ENCODE peak calls at places on chromosomes 5 and 9, in five cellular contexts. Y, K, A, B and V are unnamed samples.

GRCh38 chr9:77423841-77424240 is 224.3 kb downstream of the GNA14 start:
- DNase-seq in Y (no peak), K (no peak), A (no peak), B (no peak), V (no peak)

GRCh38 chr9:102841376-102841775 is 153.8 kb upstream of the CYLC2 start:
- DNase-seq in Y (no peak), K (no peak), A (no peak), B (peak), V (no peak)

GRCh38 chr9:3578786-3579185 is 53.0 kb upstream of the RFX3 start:
- DNase-seq in Y (peak), K (peak), A (no peak), B (no peak), V (no peak)

GRCh38 chr9:25703826-25704357 is 25.6 kb upstream of the TUSC1 start:
- DNase-seq in Y (peak), K (no peak), A (no peak), B (no peak), V (no peak)

GRCh38 chr5:27911216-27911615 is 872.8 kb upstream of the CDH9 start:
- DNase-seq in Y (peak), K (no peak), A (no peak), B (no peak), V (no peak)

GRCh38 chr9:94005272-94005901 is 50.2 kb upstream of the BARX1 start:
- DNase-seq in Y (peak), K (peak), A (no peak), B (no peak), V (no peak)

GRCh38 chr9:98370976-98371315 is 115.5 kb upstream of the TBC1D2 start:
- DNase-seq in Y (no peak), K (no peak), A (no peak), B (no peak), V (no peak)

GRCh38 chr5:32068561-32068960 is 105.6 kb downstream of the GOLPH3 start:
- DNase-seq in Y (no peak), K (no peak), A (no peak), B (no peak), V (no peak)

GRCh38 chr5:110757118-110757729 is 18.4 kb downstream of the SLC25A46 start:
- DNase-seq in Y (peak), K (peak), A (peak), B (peak), V (peak)

GRCh38 chr5:93285461-93285860 is 295.6 kb downstream of the NR2F1-AS1 start:
- DNase-seq in Y (no peak), K (no peak), A (no peak), B (no peak), V (no peak)

GRCh38 chr9:134205636-134206316 is 41.4 kb upstream of the RNU6ATAC start:
- DNase-seq in Y (no peak), K (peak), A (no peak), B (no peak), V (peak)

GRCh38 chr5:51983161-51983560 is 599.9 kb downstream of the ISL1 start:
- DNase-seq in Y (no peak), K (no peak), A (no peak), B (no peak), V (no peak)

GRCh38 chr9:7668541-7668940 is 131.0 kb downstream of the DMAC1 start:
- DNase-seq in Y (no peak), K (no peak), A (no peak), B (no peak), V (no peak)

GRCh38 chr9:107246259-107247254 is 36.5 kb upstream of the RAD23B start:
- DNase-seq in Y (no peak), K (no peak), A (peak), B (peak), V (peak)

GRCh38 chr5:1546556-1546955 is 22.8 kb upstream of the LPCAT1 start:
- DNase-seq in Y (no peak), K (no peak), A (no peak), B (no peak), V (no peak)

GRCh38 chr9:37974506-37975173 is 70.7 kb upstream of the SLC25A51 start:
- DNase-seq in Y (no peak), K (peak), A (no peak), B (no peak), V (no peak)

GRCh38 chr9:111957856-111958631 is 61.4 kb downstream of the UGCG start:
- DNase-seq in Y (peak), K (peak), A (no peak), B (peak), V (peak)

GRCh38 chr5:32836176-32836575 is 125.1 kb downstream of the NPR3 start:
- DNase-seq in Y (no peak), K (no peak), A (no peak), B (peak), V (no peak)

GRCh38 chr9:33024126-33024965 is 727 bp upstream of the DNAJA1 start:
- DNase-seq in Y (no peak), K (peak), A (peak), B (peak), V (peak)

GRCh38 chr5:160271396-160271795 is 41.0 kb downstream of the CCNJL start:
- DNase-seq in Y (no peak), K (no peak), A (peak), B (no peak), V (no peak)

GRCh38 chr9:129751841-129752801 is 721 bp downstream of the PTGES start:
- DNase-seq in Y (peak), K (no peak), A (no peak), B (no peak), V (no peak)

GRCh38 chr5:133702773-133703770 is 90.7 kb upstream of the FSTL4 start:
- DNase-seq in Y (no peak), K (no peak), A (no peak), B (no peak), V (no peak)

GRCh38 chr9:36911037-36911436 is 123.0 kb downstream of the PAX5 start:
- DNase-seq in Y (no peak), K (no peak), A (no peak), B (no peak), V (no peak)

GRCh38 chr9:134220311-134220710 is 55.9 kb upstream of the RNU6ATAC start:
- DNase-seq in Y (no peak), K (no peak), A (no peak), B (no peak), V (no peak)

GRCh38 chr5:64506567-64507321 is 929 bp downstream of the RGS7BP start:
- DNase-seq in Y (no peak), K (no peak), A (peak), B (no peak), V (no peak)

GRCh38 chr9:115442054-115442453 is 324.1 kb upstream of the TNC start:
- DNase-seq in Y (no peak), K (peak), A (no peak), B (no peak), V (no peak)

GRCh38 chr5:1172670-1173404 is 28.6 kb upstream of the SLC6A19 start:
- DNase-seq in Y (no peak), K (no peak), A (no peak), B (no peak), V (peak)

GRCh38 chr9:15080401-15080800 is 170.2 kb upstream of the FREM1 start:
- DNase-seq in Y (no peak), K (no peak), A (no peak), B (no peak), V (no peak)

GRCh38 chr5:178770621-178771020 is 40.2 kb upstream of the ZNF354A start:
- DNase-seq in Y (no peak), K (no peak), A (no peak), B (no peak), V (no peak)

DNA sequence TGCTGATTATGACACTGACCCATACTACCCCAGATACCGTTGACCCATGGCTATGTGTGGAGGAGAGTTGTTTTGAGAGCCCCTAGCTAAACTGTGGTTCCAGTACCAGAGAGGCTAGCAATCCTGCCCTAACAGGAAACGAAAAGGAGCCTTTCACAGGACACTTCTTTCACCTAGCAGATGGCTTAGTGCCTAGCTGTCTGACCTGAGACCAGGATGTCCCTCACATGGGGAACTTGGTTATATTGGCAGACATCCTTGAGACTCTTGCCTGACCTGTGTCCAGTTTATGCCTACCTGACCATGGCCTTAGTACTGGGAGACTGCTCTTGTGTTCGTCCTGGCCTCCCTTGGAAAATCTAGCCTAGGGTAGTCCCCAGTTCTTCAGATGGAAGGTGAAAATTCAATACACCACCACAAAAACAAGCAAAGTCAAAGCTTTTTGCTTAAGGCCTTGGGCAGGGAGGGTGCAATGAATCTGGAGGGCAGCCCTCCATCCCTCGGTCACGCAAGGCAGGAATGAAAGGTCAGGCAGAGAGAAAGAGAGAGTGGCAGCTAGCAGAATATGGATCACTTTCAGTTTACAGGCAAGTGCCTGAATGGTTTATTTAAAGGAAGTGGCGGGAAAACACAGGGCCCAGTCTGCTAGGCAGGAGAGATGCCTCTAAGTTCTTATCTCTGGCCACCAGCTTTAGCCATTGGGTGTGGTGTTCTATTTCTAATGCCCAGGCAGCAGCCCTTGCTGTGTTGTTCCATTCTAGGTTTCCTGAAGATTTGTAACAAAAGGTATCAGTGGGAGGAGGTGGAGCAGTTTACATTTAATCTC is 16.4 kb upstream of the ZNF474 start:
- DNase-seq in Y (no peak), K (no peak), A (no peak), B (no peak), V (no peak)
- H3K27ac ChIP-seq in Y (no peak), K (no peak), A (no peak), B (no peak), V (no peak)

DNA sequence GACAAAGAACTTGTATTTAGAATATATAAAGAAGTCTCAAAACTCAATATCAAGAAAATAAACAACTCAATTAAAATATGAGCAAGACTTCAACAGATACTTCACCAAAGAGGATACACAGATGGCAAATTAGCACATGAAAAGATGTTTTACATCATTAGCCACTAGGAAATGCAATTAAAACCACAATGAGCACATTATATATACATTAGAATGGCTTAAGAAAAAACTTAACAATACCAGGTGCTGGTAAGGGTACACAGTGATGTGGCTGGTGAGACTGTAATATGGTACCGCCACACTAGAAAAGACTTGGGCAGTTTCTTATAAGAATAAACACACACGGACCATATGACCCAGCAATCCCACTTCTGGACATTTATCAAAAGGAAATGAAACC is 27.7 kb downstream of the SEMA4D start:
- DNase-seq in Y (no peak), K (no peak), A (no peak), B (no peak), V (no peak)
- H3K4me2 ChIP-seq in Y (no peak), K (no peak), A (no peak), B (no peak), V (no peak)

GRCh38 chr9:16870606-16871357 is at the start of gene BNC2:
- DNase-seq in Y (no peak), K (peak), A (peak), B (peak), V (no peak)

GRCh38 chr9:16873131-16873787 is 2.8 kb upstream of the BNC2 start:
- DNase-seq in Y (no peak), K (peak), A (no peak), B (peak), V (no peak)

GRCh38 chr9:16869140-16869903 is 1.1 kb downstream of the BNC2 start:
- DNase-seq in Y (no peak), K (peak), A (peak), B (no peak), V (no peak)

GRCh38 chr9:16869961-16870605 is 387 bp downstream of the BNC2 start:
- DNase-seq in Y (no peak), K (peak), A (peak), B (peak), V (no peak)

GRCh38 chr9:16871358-16872151 is 1.1 kb upstream of the BNC2 start:
- DNase-seq in Y (peak), K (peak), A (peak), B (peak), V (no peak)
- H3K4me3 ChIP-seq in Y (peak), K (peak), A (peak), B (peak), V (no peak)

GRCh38 chr5:15929616-15930303 is 249.8 kb downstream of the MARCHF11 start:
- DNase-seq in Y (no peak), K (peak), A (no peak), B (no peak), V (no peak)
- H3K27ac ChIP-seq in Y (no peak), K (no peak), A (no peak), B (no peak), V (no peak)

GRCh38 chr5:142314606-142315005 is 10.2 kb downstream of the SPRY4 start:
- DNase-seq in Y (no peak), K (no peak), A (no peak), B (no peak), V (no peak)

GRCh38 chr5:142315231-142315900 is 9.5 kb downstream of the SPRY4 start:
- DNase-seq in Y (no peak), K (no peak), A (no peak), B (no peak), V (no peak)

GRCh38 chr5:142317173-142317572 is 7.6 kb downstream of the SPRY4 start:
- DNase-seq in Y (no peak), K (no peak), A (no peak), B (no peak), V (no peak)

GRCh38 chr5:142316681-142317080 is 8.1 kb downstream of the SPRY4 start:
- DNase-seq in Y (no peak), K (no peak), A (no peak), B (no peak), V (no peak)

DNA sequence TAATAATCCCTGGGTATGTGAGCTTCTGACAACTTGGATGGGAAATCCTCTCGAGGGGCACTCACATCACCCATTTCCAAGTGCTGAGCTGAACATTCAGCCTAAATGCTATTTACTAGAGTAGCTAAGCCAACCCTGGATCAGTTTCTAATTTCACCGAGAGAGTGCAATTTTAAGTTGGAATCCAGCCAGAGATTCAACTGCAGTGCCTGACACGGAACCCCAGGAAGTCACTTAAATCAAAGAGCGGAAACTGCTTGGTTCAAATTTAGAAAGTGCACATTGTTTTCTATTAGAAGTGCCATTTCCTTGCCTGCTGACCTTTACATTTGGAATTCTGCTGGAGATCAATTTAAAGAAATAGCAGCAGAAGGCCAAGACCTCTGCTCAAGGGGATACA is 8.8 kb downstream of the SPRY4 start:
- DNase-seq in Y (no peak), K (no peak), A (no peak), B (no peak), V (no peak)
- H3K4me2 ChIP-seq in Y (no peak), K (peak), A (no peak), B (no peak), V (no peak)

DNA sequence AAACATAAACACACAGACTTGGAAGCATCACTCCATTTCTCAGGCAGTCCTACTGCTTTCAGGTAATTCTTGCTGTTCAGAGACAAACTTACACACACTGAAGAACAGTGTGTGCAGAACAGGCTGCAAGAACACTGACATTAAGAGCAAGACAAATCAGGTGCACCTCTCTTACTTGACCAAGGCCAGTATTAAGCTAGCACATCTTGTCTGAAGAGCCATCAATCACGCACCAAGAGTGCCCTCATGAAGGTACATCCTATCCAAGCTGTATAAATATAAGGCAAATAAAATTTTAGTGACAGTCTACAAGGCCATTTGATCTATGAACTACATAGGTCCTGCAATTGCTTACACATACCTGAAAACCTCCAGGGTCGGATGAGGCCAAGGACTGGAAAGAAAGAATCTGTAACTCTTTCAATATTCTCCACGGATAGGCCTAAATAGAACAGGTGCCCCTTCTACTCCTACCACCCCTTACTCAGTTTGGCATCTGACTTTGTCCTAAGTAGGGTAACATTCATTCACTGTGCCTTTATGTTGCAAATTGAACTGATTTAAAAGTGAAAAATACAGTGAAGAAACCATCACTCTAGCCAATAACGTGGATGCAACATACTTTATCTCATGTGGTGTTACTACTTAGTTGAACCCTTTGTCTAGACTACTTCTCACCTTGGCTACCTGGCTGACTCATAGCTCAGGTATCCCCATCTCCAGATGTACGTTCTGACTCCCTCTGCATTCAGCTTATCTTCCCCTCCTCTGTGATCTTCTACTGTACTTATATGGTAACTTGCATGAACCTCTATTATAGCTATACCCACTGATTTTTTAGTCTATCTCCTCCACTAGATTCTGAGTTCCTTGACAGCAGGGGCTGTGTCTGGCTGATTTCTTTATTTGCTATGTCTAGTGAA is 256.3 kb downstream of the KIAA0825 start:
- DNase-seq in Y (peak), K (no peak), A (no peak), B (no peak), V (no peak)
- H3K4me3 ChIP-seq in Y (no peak), K (no peak), A (no peak), B (no peak), V (no peak)

DNA sequence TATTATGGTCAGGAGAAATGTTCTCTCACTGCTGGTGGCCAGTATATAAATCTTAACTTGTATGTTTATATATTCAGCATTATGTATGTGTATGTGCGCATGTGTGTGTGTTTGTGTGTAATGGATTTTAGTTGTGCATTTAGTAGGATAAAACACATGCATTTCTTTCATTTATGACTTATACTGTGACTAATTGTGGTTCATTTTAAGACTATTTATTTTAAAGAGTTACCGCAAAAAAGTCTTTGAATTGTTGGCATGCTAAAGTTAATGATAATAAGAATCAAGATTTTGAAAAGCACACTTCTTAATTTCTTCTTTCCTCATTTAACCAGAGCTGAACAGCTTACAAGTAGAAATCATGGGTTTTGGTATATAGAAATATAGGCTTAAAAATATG is 60.9 kb downstream of the RAI14 start:
- DNase-seq in Y (no peak), K (peak), A (no peak), B (no peak), V (no peak)
- H3K27ac ChIP-seq in Y (no peak), K (peak), A (no peak), B (peak), V (no peak)